ENCODE peak calls at places on chromosome 10, in seven cellular contexts. Q is left kidney, I is activated gamma-delta T cell, S is nephron progenitor cell, X is NCI-H748 treated with DMSO at 0.1 percent for 48 hours, R is astrocyte of the hippocampus, V is HuH-7. G is an unnamed sample.

GRCh38 chr10:34824870-34825269 is 9.8 kb upstream of the PARD3 start:
- DNase-seq in X (no peak), V (no peak), Q (no peak), R (no peak), S (peak), I (no peak), G (no peak)

GRCh38 chr10:124250506-124250905 is 157.1 kb upstream of the CHST15 start:
- DNase-seq in V (no peak), X (no peak), Q (no peak), I (no peak), R (no peak), S (no peak), G (no peak)

GRCh38 chr10:5413012-5413938 is 918 bp downstream of the NET1 start:
- DNase-seq in S (no peak), V (peak), I (no peak), Q (peak), X (no peak), R (peak), G (peak)

GRCh38 chr10:87931836-87932230 is 68.4 kb downstream of the PTEN start:
- DNase-seq in S (no peak), I (no peak), Q (no peak), X (no peak), R (no peak), V (no peak), G (peak)

GRCh38 chr10:114645729-114646128 is 12.3 kb downstream of the ABLIM1 start:
- DNase-seq in S (no peak), Q (no peak), V (no peak), X (no peak), R (no peak), I (no peak), G (no peak)

GRCh38 chr10:1369665-1370064 is 313.5 kb downstream of the WDR37 start:
- DNase-seq in Q (no peak), I (no peak), X (no peak), V (peak), R (no peak), S (no peak), G (no peak)

GRCh38 chr10:110068780-110069179 is 61.0 kb downstream of the ADD3 start:
- DNase-seq in X (no peak), R (no peak), S (no peak), Q (no peak), V (no peak), I (no peak), G (no peak)

GRCh38 chr10:130017010-130017630 is 53.0 kb upstream of the EBF3 start:
- DNase-seq in Q (peak), X (no peak), I (no peak), R (no peak), S (no peak), V (no peak), G (no peak)

GRCh38 chr10:22226599-22226998 is 8.8 kb upstream of the EBLN1 start:
- DNase-seq in X (no peak), I (no peak), V (no peak), S (no peak), R (no peak), Q (no peak), G (no peak)

GRCh38 chr10:33244354-33244967 is 90.0 kb downstream of the NRP1 start:
- DNase-seq in S (no peak), I (no peak), R (no peak), Q (no peak), V (no peak), X (no peak), G (no peak)

G was measured in M059J.